ENCODE peak calls at places on chromosomes 6 and 20, in seven cellular contexts. Q is kidney epithelial cell; X is AG04450; N is astrocyte of the spinal cord; W is CD8-positive, alpha-beta T cell; B is hepatocyte; R is bronchial epithelial cell. S is an unnamed sample.

GRCh38 chr20:57947421-57948176 is 237.8 kb upstream of the PMEPA1 start:
- DNase-seq in N (peak), B (no peak), X (no peak), Q (no peak), R (no peak), W (no peak), S (no peak)

GRCh38 chr20:14178952-14179351 is 158.5 kb downstream of the FLRT3 start:
- DNase-seq in B (no peak), N (no peak), Q (no peak), R (peak), W (no peak), X (no peak), S (no peak)

GRCh38 chr6:43980004-43980795 is 147.1 kb downstream of the MRPL14 start:
- DNase-seq in Q (no peak), X (no peak), B (no peak), W (no peak), N (no peak), R (no peak), S (no peak)

GRCh38 chr20:45946149-45946970 is 11.9 kb downstream of the PCIF1 start:
- DNase-seq in X (no peak), R (peak), B (peak), W (peak), N (no peak), Q (no peak), S (peak)

GRCh38 chr6:548517-548916 is 108.4 kb downstream of the HUS1B start:
- DNase-seq in X (no peak), W (no peak), B (no peak), R (no peak), N (no peak), Q (no peak), S (no peak)

GRCh38 chr6:28940294-28940858 is 16.6 kb upstream of the TRIM27 start:
- DNase-seq in R (peak), B (peak), X (no peak), W (peak), Q (no peak), N (no peak), S (no peak)

GRCh38 chr20:51121901-51122412 is 99.0 kb upstream of the KCNG1 start:
- DNase-seq in N (peak), R (peak), Q (no peak), B (no peak), W (no peak), X (no peak), S (no peak)

GRCh38 chr6:130453230-130453629 is 87.4 kb downstream of the TMEM200A start:
- DNase-seq in B (no peak), Q (no peak), N (peak), W (no peak), X (no peak), R (peak), S (peak)

GRCh38 chr6:140001005-140001404 is 626.6 kb upstream of the CITED2 start:
- DNase-seq in N (no peak), B (no peak), Q (no peak), R (no peak), W (no peak), X (no peak), S (no peak)

GRCh38 chr6:44275749-44276648 is 5.7 kb downstream of the TMEM151B start:
- DNase-seq in X (no peak), Q (no peak), R (no peak), B (no peak), W (no peak), N (no peak), S (no peak)

GRCh38 chr6:105783333-105783945 is 302.7 kb upstream of the PRDM1 start:
- DNase-seq in W (no peak), R (no peak), B (no peak), N (no peak), Q (no peak), X (no peak), S (no peak)
- TF ChIP-seq CTCF in W (no peak), R (no peak), B (no peak), N (no peak), Q (no peak), X (no peak), S (no peak)

GRCh38 chr6:117417851-117418250 is 7.9 kb downstream of the ROS1 start:
- DNase-seq in N (peak), W (no peak), Q (no peak), B (no peak), X (no peak), R (no peak), S (no peak)

GRCh38 chr6:117425431-117426153 is at the start of gene ROS1:
- DNase-seq in X (no peak), B (no peak), R (peak), Q (no peak), W (no peak), N (no peak), S (no peak)

GRCh38 chr6:117418320-117418719 is 7.4 kb downstream of the ROS1 start:
- DNase-seq in R (no peak), N (no peak), X (no peak), W (no peak), B (no peak), Q (no peak), S (no peak)

DNA sequence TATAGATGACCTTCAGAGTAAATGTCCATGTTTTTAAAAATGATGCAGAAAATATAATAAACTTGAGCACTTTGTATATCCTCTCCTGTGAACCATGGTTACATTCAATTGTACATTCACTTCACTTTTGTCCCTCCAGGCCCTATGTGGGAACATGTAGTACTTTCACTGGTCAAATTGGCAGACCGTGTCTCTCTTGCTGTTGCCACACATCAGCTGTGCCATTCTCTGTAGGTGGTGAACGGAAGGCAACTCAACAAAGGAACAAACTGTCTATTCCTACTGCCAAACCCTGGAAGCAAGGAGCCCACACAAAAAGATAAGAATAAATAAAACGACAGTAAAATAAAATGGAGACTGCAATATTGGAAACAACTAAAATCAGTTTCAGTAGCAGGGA is 2.0 kb downstream of the ROS1 start:
- DNase-seq in W (no peak), X (no peak), R (no peak), Q (no peak), B (no peak), N (no peak), S (no peak)
- H3K4me3 ChIP-seq in W (no peak), X (no peak), R (no peak), Q (no peak), B (no peak), N (no peak), S (no peak)

GRCh38 chr6:62284725-62285124 is 1.3 kb downstream of the KHDRBS2 start:
- DNase-seq in X (no peak), N (no peak), Q (no peak), R (no peak), W (no peak), B (no peak), S (no peak)

GRCh38 chr6:62283359-62283758 is 2.7 kb downstream of the KHDRBS2 start:
- DNase-seq in R (no peak), Q (no peak), X (no peak), N (no peak), W (no peak), B (peak), S (no peak)

GRCh38 chr6:62286470-62286843 is 432 bp upstream of the KHDRBS2 start:
- DNase-seq in R (no peak), B (no peak), Q (no peak), W (no peak), X (no peak), N (no peak), S (no peak)

GRCh38 chr6:62285612-62286469 is at the start of gene KHDRBS2:
- DNase-seq in N (no peak), B (peak), X (no peak), R (peak), W (peak), Q (peak), S (peak)

GRCh38 chr6:62283828-62284411 is 2.1 kb downstream of the KHDRBS2 start:
- DNase-seq in X (no peak), N (peak), Q (no peak), R (peak), B (peak), W (no peak), S (peak)
- TF ChIP-seq CTCF in X (no peak), N (peak), Q (peak), R (peak), B (peak), W (no peak), S (peak)

GRCh38 chr6:112184996-112185395 is 69.4 kb downstream of the LAMA4 start:
- DNase-seq in W (no peak), Q (no peak), B (no peak), R (no peak), N (no peak), X (no peak), S (no peak)
- H3K4me3 ChIP-seq in W (no peak), Q (no peak), B (no peak), R (no peak), N (no peak), X (no peak), S (no peak)

GRCh38 chr20:63958471-63958870 is 2.3 kb upstream of the UCKL1 start:
- DNase-seq in X (no peak), Q (no peak), W (no peak), R (no peak), B (no peak), N (no peak), S (no peak)

GRCh38 chr20:63955846-63956663 is at the start of gene UCKL1:
- DNase-seq in X (peak), Q (no peak), N (peak), W (peak), B (peak), R (peak), S (peak)

GRCh38 chr20:63957690-63958441 is 1.6 kb upstream of the UCKL1 start:
- DNase-seq in N (no peak), B (peak), Q (no peak), R (peak), X (no peak), W (no peak), S (peak)

GRCh38 chr20:63956664-63957003 is 418 bp upstream of the UCKL1 start:
- DNase-seq in R (no peak), Q (no peak), X (no peak), N (no peak), B (no peak), W (no peak), S (no peak)

GRCh38 chr20:63957004-63957689 is 931 bp upstream of the UCKL1 start:
- DNase-seq in R (peak), B (peak), Q (no peak), W (peak), X (no peak), N (peak), S (peak)
- TF ChIP-seq CTCF in R (peak), B (peak), Q (peak), W (no peak), X (peak), N (peak), S (no peak)

DNA sequence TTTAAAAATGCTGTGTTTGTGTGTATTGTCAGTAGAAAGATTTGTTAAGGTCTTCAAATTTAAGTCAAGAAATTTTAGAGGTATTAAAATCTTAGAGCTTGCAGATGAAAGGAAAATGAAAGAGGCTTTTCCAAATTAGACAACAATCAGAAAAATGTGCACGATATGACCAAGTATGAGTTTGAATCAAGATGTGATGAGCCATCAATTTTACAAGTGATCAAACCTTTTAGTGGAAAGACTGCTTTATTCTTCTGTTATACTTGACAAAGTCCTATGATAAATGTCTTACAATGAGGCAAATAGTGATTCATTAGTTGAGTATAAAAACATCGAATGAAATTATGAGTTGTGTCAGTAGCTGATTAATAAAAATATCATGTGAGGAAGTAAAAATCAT is 19.6 kb upstream of the CST1 start:
- DNase-seq in W (no peak), Q (no peak), N (no peak), R (no peak), X (no peak), B (no peak), S (no peak)
- H3K4me3 ChIP-seq in W (no peak), Q (no peak), N (no peak), R (no peak), X (no peak), B (no peak), S (no peak)

GRCh38 chr20:63955281-63955845 is 853 bp downstream of the UCKL1 start:
- DNase-seq in Q (no peak), X (no peak), W (no peak), N (peak), R (no peak), B (peak), S (no peak)
- TF ChIP-seq CTCF in Q (peak), X (peak), W (peak), N (peak), R (peak), B (peak), S (peak)